ENCODE peak calls at places on chromosome 1, in four cellular contexts. M, R, E and V are unnamed samples.

GRCh38 chr1:6162773-6163172 is 17.3 kb downstream of the CHD5 start:
- DNase-seq in M (no peak), R (no peak), E (peak), V (no peak)

GRCh38 chr1:112700290-112701226 is 6.4 kb downstream of the RHOC start:
- DNase-seq in M (no peak), R (peak), E (peak), V (peak)

GRCh38 chr1:151944110-151944858 is 35.0 kb upstream of the THEM4 start:
- DNase-seq in M (no peak), R (no peak), E (no peak), V (no peak)

GRCh38 chr1:163035791-163036249 is 33.3 kb upstream of the RGS4 start:
- DNase-seq in M (peak), R (no peak), E (no peak), V (peak)

GRCh38 chr1:24875976-24876609 is 54.0 kb downstream of the RUNX3 start:
- DNase-seq in M (no peak), R (no peak), E (no peak), V (no peak)

GRCh38 chr1:230957580-230957989 is 21.1 kb downstream of the TTC13 start:
- DNase-seq in M (no peak), R (no peak), E (no peak), V (no peak)

GRCh38 chr1:42937141-42937696 is 21.4 kb downstream of the SLC2A1 start:
- DNase-seq in M (peak), R (no peak), E (no peak), V (peak)

GRCh38 chr1:115373305-115373704 is 35.3 kb upstream of the NGF start:
- DNase-seq in M (peak), R (no peak), E (no peak), V (peak)

GRCh38 chr1:76083189-76083588 is 8.6 kb downstream of the ST6GALNAC3 start:
- DNase-seq in M (no peak), R (no peak), E (no peak), V (no peak)

GRCh38 chr1:185132534-185132933 is 24.2 kb downstream of the TRMT1L start:
- DNase-seq in M (no peak), R (no peak), E (no peak), V (no peak)

GRCh38 chr1:115865704-115866380 is 24.9 kb upstream of the NHLH2 start:
- DNase-seq in M (peak), R (no peak), E (no peak), V (peak)

GRCh38 chr1:11550664-11551283 is 71.8 kb downstream of the DISP3 start:
- DNase-seq in M (no peak), R (peak), E (peak), V (peak)

GRCh38 chr1:19448491-19449439 is 36.6 kb downstream of the CAPZB start:
- DNase-seq in M (no peak), R (no peak), E (no peak), V (peak)

GRCh38 chr1:23100074-23100748 is 68.4 kb downstream of the LUZP1 start:
- DNase-seq in M (no peak), R (peak), E (no peak), V (peak)

GRCh38 chr1:178869114-178869697 is 1.7 kb downstream of the ANGPTL1 start:
- DNase-seq in M (no peak), R (no peak), E (no peak), V (no peak)

GRCh38 chr1:186550832-186551231 is 89.9 kb upstream of the PDC start:
- DNase-seq in M (no peak), R (no peak), E (peak), V (no peak)

GRCh38 chr1:93000751-93001175 is 39.5 kb upstream of the DIPK1A start:
- DNase-seq in M (no peak), R (no peak), E (no peak), V (peak)

GRCh38 chr1:19635646-19636045 is 8.5 kb upstream of the NBL1 start:
- DNase-seq in M (no peak), R (no peak), E (no peak), V (no peak)

GRCh38 chr1:5990913-5991783 is 1.1 kb downstream of the NPHP4 start:
- DNase-seq in M (no peak), R (peak), E (no peak), V (peak)

GRCh38 chr1:75855010-75855409 is 58.3 kb downstream of the MSH4 start:
- DNase-seq in M (peak), R (no peak), E (no peak), V (peak)

GRCh38 chr1:8662380-8663072 is 154.9 kb downstream of the RERE start:
- DNase-seq in M (no peak), R (no peak), E (no peak), V (peak)

GRCh38 chr1:8660455-8660854 is 157.0 kb downstream of the RERE start:
- DNase-seq in M (peak), R (no peak), E (peak), V (peak)

GRCh38 chr1:8663915-8664331 is 153.5 kb downstream of the RERE start:
- DNase-seq in M (no peak), R (peak), E (no peak), V (no peak)

GRCh38 chr1:8663090-8663802 is 154.2 kb downstream of the RERE start:
- DNase-seq in M (no peak), R (no peak), E (no peak), V (no peak)

DNA sequence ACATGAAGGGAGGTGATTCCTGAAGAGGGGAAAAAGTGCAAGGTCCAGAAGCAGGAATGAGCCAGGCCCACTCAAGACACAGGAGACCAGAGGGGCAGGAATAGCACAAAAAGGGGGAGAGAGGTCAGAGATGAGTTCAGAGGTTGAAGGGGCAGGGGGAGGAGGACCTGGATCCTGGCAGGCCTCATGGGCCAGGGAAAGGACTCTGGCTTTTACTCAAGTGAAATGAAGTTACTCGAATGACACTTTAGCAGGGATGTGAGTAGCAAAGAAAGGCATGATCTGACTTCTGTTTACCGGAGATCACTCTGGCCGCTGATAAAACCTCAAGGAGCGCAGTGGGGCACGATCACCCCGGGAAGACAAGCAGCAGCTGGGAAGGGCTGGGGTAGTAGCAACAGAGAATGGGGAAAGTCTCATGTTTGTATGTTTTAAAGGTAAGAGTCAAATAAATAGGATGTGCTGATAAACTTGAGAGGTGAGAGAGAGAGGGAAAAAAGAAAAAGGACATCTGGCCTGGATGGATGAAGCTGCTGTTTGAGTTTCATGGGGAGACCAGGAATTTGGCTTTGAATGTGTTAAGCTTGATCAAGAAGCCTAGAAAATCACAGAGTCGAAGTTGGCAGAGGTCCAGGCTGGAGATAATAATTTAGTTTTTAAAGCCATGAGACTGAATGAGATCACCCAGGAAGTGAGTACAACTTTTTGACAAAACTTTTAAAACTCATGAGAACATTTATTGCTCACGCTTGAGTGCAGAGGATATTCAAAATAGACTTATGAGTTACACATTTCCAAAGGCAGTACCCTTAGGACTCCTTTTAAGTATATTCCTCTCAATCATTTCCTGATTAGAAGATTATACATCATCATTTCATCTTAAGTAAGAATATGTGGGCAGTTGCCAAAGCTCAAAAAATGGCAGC is 156.0 kb downstream of the RERE start:
- DNase-seq in M (peak), R (no peak), E (no peak), V (peak)
- H2AFZ ChIP-seq in M (peak), R (no peak), E (no peak), V (no peak)

DNA sequence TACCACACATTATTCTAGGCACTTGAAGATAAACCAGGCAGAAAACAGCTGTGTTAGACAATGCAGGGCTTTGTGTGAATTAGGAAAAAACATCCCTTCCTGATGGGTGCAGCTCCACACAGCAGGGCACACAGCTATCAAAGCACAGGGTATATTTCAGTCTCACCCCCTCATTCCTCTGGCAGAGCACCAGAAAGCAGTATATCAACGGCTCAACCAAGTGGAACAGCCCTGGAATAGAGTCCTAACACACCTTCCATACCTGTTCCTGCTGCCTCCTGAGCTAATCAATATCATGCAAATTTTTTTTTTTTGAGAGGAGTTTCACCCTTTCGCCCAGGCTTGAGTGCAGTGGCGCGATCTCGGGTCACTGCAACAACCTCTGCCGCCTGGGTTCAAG is 32.1 kb downstream of the LYST start:
- DNase-seq in M (no peak), R (no peak), E (no peak), V (no peak)
- TF ChIP-seq CTCF in M (no peak), R (no peak), E (no peak), V (no peak)

GRCh38 chr1:217135987-217136894 is 413.0 kb upstream of the ESRRG start:
- DNase-seq in M (no peak), R (no peak), E (peak), V (no peak)
- H3K4me2 ChIP-seq in M (peak), R (no peak), E (peak), V (peak)

GRCh38 chr1:35575401-35575958 is 2.4 kb downstream of the TFAP2E start:
- DNase-seq in M (no peak), R (no peak), E (no peak), V (no peak)

GRCh38 chr1:35574655-35575400 is 1.7 kb downstream of the TFAP2E start:
- DNase-seq in M (no peak), R (no peak), E (no peak), V (no peak)

GRCh38 chr1:35573776-35574654 is 901 bp downstream of the TFAP2E start:
- DNase-seq in M (no peak), R (no peak), E (no peak), V (no peak)

GRCh38 chr1:35577071-35577998 is 4.2 kb downstream of the TFAP2E start:
- DNase-seq in M (no peak), R (peak), E (peak), V (no peak)

GRCh38 chr1:35576061-35576765 is 3.1 kb downstream of the TFAP2E start:
- DNase-seq in M (no peak), R (peak), E (no peak), V (no peak)
- H2AFZ ChIP-seq in M (no peak), R (no peak), E (no peak), V (no peak)

GRCh38 chr1:210027994-210028393 is 90.0 kb downstream of the SYT14 start:
- DNase-seq in M (no peak), R (no peak), E (no peak), V (no peak)

GRCh38 chr1:210024282-210024681 is 86.3 kb downstream of the SYT14 start:
- DNase-seq in M (no peak), R (no peak), E (no peak), V (no peak)

GRCh38 chr1:210022044-210022443 is 84.0 kb downstream of the SYT14 start:
- DNase-seq in M (no peak), R (no peak), E (no peak), V (no peak)

GRCh38 chr1:210024996-210025395 is 87.0 kb downstream of the SYT14 start:
- DNase-seq in M (no peak), R (no peak), E (peak), V (no peak)

GRCh38 chr1:210025870-210026269 is 87.9 kb downstream of the SYT14 start:
- DNase-seq in M (no peak), R (no peak), E (no peak), V (no peak)
- TF ChIP-seq CTCF in M (no peak), R (no peak), E (no peak), V (no peak)

GRCh38 chr1:160489513-160490261 is 33.4 kb downstream of the SLAMF6 start:
- DNase-seq in M (no peak), R (no peak), E (no peak), V (no peak)

GRCh38 chr1:160488347-160489058 is 34.6 kb downstream of the SLAMF6 start:
- DNase-seq in M (no peak), R (no peak), E (no peak), V (no peak)

GRCh38 chr1:160492617-160493016 is 30.4 kb downstream of the SLAMF6 start:
- DNase-seq in M (no peak), R (no peak), E (no peak), V (no peak)

GRCh38 chr1:160494620-160495019 is 28.4 kb downstream of the SLAMF6 start:
- DNase-seq in M (no peak), R (no peak), E (peak), V (no peak)

DNA sequence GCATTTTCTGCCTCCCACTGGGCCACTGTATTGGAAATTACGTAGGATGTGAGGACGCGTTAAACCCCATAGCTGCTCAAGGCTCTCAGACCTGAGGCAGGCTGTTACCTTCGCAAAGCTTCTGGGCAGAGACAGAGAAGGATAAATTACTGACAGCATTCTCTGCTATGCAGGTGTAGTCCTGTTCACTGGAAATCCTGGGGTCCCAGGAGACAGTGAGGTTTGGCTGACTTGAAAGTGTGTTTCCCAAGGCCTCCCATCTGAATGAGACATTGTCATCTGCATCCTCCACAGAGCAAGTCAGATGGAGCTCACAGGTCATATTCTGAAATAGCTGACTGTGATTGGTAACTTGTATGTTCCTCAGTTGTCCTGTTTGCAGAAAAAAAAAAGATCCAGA is 32.0 kb downstream of the SLAMF6 start:
- DNase-seq in M (no peak), R (no peak), E (no peak), V (no peak)
- H3K4me2 ChIP-seq in M (no peak), R (no peak), E (no peak), V (no peak)

DNA sequence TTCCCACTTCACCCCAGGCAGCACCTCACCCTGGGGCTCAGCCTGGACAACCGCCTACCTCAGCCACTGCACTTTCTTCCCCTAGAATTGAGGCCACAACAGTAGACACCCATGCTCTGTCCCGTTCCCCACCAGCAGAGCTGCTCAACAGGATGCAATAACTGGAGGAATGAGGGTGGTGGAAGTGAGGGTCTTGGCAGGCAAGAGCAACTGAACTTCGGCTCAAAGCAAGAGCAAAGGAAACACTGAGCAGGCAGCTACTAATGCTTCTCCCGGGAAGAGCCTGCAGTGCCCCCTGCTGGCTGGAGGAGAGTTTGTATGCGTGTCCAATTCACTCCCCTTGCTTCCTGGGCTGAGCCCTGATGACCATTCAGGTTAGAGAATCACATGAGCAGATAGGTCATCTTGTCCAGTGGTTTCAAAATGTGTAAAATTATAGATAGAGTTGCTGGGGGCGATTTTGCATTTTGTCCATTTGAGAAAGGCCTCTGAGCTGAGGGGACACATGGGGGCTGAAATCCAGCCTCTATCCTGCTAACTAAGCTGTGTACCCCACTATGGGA is 13.9 kb downstream of the NT5C1A start:
- DNase-seq in M (peak), R (peak), E (peak), V (peak)
- H2AFZ ChIP-seq in M (peak), R (peak), E (no peak), V (peak)

GRCh38 chr1:89632213-89633102 is 462 bp upstream of the LRRC8C start:
- DNase-seq in M (no peak), R (peak), E (peak), V (peak)
- TF ChIP-seq CTCF in M (no peak), R (peak), E (no peak), V (no peak)